ENCODE peak calls at places on chromosome 17, in four cellular contexts. One of them, this sample, is unnamed.

GRCh38 chr17:14245629-14246028 is 9.0 kb upstream of the CDRT15 start:
- DNase-seq in endothelial cell: no peak
- DNase-seq in SK-N-DZ: no peak
- DNase-seq in fibroblast of lung: no peak
- DNase-seq in this sample: no peak

GRCh38 chr17:72699566-72699965 is 392.9 kb downstream of the SLC39A11 start:
- DNase-seq in fibroblast of lung: no peak
- DNase-seq in SK-N-DZ: no peak
- DNase-seq in endothelial cell: no peak
- DNase-seq in this sample: no peak

GRCh38 chr17:28756025-28756804 is 12.4 kb downstream of the TRAF4 start:
- DNase-seq in fibroblast of lung: no peak
- DNase-seq in SK-N-DZ: no peak
- DNase-seq in endothelial cell: no peak
- DNase-seq in this sample: no peak

GRCh38 chr17:48561894-48562810 is 16.0 kb downstream of the HOXB4 start:
- DNase-seq in endothelial cell: no peak
- DNase-seq in SK-N-DZ: peak
- DNase-seq in fibroblast of lung: peak
- DNase-seq in this sample: no peak

GRCh38 chr17:57881783-57882291 is 32.0 kb upstream of the MRPS23 start:
- DNase-seq in fibroblast of lung: no peak
- DNase-seq in SK-N-DZ: no peak
- DNase-seq in endothelial cell: no peak
- DNase-seq in this sample: no peak

GRCh38 chr17:79811036-79811887 is 14.4 kb upstream of the CBX8 start:
- DNase-seq in endothelial cell: peak
- DNase-seq in SK-N-DZ: peak
- DNase-seq in fibroblast of lung: no peak
- DNase-seq in this sample: peak

GRCh38 chr17:30165960-30166359 is 49.3 kb downstream of the NSRP1 start:
- DNase-seq in endothelial cell: no peak
- DNase-seq in fibroblast of lung: no peak
- DNase-seq in SK-N-DZ: no peak
- DNase-seq in this sample: no peak

GRCh38 chr17:81242421-81243332 is 3.6 kb downstream of the NDUFAF8 start:
- DNase-seq in endothelial cell: no peak
- DNase-seq in SK-N-DZ: no peak
- DNase-seq in fibroblast of lung: no peak
- DNase-seq in this sample: no peak

GRCh38 chr17:77831497-77832179 is 126.9 kb upstream of the TNRC6C start:
- DNase-seq in endothelial cell: no peak
- DNase-seq in fibroblast of lung: peak
- DNase-seq in SK-N-DZ: no peak
- DNase-seq in this sample: peak

GRCh38 chr17:48754500-48755261 is 26.1 kb upstream of the HOXB13 start:
- DNase-seq in endothelial cell: no peak
- DNase-seq in fibroblast of lung: no peak
- DNase-seq in SK-N-DZ: no peak
- DNase-seq in this sample: no peak

GRCh38 chr17:68509151-68510057 is 2.8 kb upstream of the PRKAR1A start:
- DNase-seq in fibroblast of lung: no peak
- DNase-seq in SK-N-DZ: no peak
- DNase-seq in endothelial cell: peak
- DNase-seq in this sample: no peak

GRCh38 chr17:9072626-9073339 is 51.5 kb downstream of the NTN1 start:
- DNase-seq in SK-N-DZ: peak
- DNase-seq in endothelial cell: no peak
- DNase-seq in fibroblast of lung: no peak
- DNase-seq in this sample: no peak

GRCh38 chr17:50550661-50551432 is 3.9 kb downstream of the SPATA20 start:
- DNase-seq in SK-N-DZ: peak
- DNase-seq in fibroblast of lung: peak
- DNase-seq in endothelial cell: peak
- DNase-seq in this sample: peak

GRCh38 chr17:82899941-82900340 is 60.1 kb upstream of the ZNF750 start:
- DNase-seq in endothelial cell: no peak
- DNase-seq in fibroblast of lung: no peak
- DNase-seq in SK-N-DZ: no peak
- DNase-seq in this sample: no peak

GRCh38 chr17:44200478-44201155 is 933 bp upstream of the ATXN7L3 start:
- DNase-seq in fibroblast of lung: no peak
- DNase-seq in SK-N-DZ: peak
- DNase-seq in endothelial cell: no peak
- DNase-seq in this sample: no peak

GRCh38 chr17:413016-413350 is 60.4 kb upstream of the RPH3AL start:
- DNase-seq in SK-N-DZ: no peak
- DNase-seq in fibroblast of lung: no peak
- DNase-seq in endothelial cell: no peak
- DNase-seq in this sample: no peak

GRCh38 chr17:70119545-70119944 is 44.5 kb downstream of the KCNJ16 start:
- DNase-seq in SK-N-DZ: no peak
- DNase-seq in endothelial cell: no peak
- DNase-seq in fibroblast of lung: no peak
- DNase-seq in this sample: no peak

GRCh38 chr17:58330997-58331814 is 2.6 kb upstream of the TSPOAP1 start:
- DNase-seq in fibroblast of lung: no peak
- DNase-seq in endothelial cell: no peak
- DNase-seq in SK-N-DZ: no peak
- DNase-seq in this sample: no peak

GRCh38 chr17:2125013-2125535 is 70.2 kb downstream of the HIC1 start:
- DNase-seq in SK-N-DZ: no peak
- DNase-seq in endothelial cell: no peak
- DNase-seq in fibroblast of lung: no peak
- DNase-seq in this sample: no peak

GRCh38 chr17:48022906-48023305 is 14.7 kb downstream of the COPZ2 start:
- DNase-seq in fibroblast of lung: no peak
- DNase-seq in endothelial cell: no peak
- DNase-seq in SK-N-DZ: no peak
- DNase-seq in this sample: no peak

GRCh38 chr17:77279448-77280303 is 138.9 kb downstream of the SEC14L1 start:
- DNase-seq in SK-N-DZ: no peak
- DNase-seq in endothelial cell: peak
- DNase-seq in fibroblast of lung: peak
- DNase-seq in this sample: no peak

GRCh38 chr17:33285413-33285812 is 7.7 kb downstream of the ASIC2 start:
- DNase-seq in SK-N-DZ: no peak
- DNase-seq in endothelial cell: no peak
- DNase-seq in fibroblast of lung: no peak
- DNase-seq in this sample: no peak

GRCh38 chr17:37413875-37414519 is 7.3 kb downstream of the TADA2A start:
- DNase-seq in endothelial cell: no peak
- DNase-seq in SK-N-DZ: no peak
- DNase-seq in fibroblast of lung: peak
- DNase-seq in this sample: no peak

GRCh38 chr17:35752945-35753764 is at the start of gene GAS2L2:
- DNase-seq in fibroblast of lung: no peak
- DNase-seq in SK-N-DZ: no peak
- DNase-seq in endothelial cell: no peak
- DNase-seq in this sample: no peak

GRCh38 chr17:27939489-27940465 is 46.6 kb upstream of the LYRM9 start:
- DNase-seq in SK-N-DZ: no peak
- DNase-seq in fibroblast of lung: no peak
- DNase-seq in endothelial cell: no peak
- DNase-seq in this sample: no peak

GRCh38 chr17:979211-979538 is 401 bp downstream of the NXN start:
- DNase-seq in endothelial cell: no peak
- DNase-seq in SK-N-DZ: no peak
- DNase-seq in fibroblast of lung: no peak
- DNase-seq in this sample: no peak

GRCh38 chr17:63270610-63271009 is 175.5 kb downstream of the CYB561 start:
- DNase-seq in endothelial cell: no peak
- DNase-seq in fibroblast of lung: no peak
- DNase-seq in SK-N-DZ: no peak
- DNase-seq in this sample: no peak

GRCh38 chr17:43534909-43535308 is 11.2 kb downstream of the ETV4 start:
- DNase-seq in fibroblast of lung: no peak
- DNase-seq in SK-N-DZ: no peak
- DNase-seq in endothelial cell: no peak
- DNase-seq in this sample: no peak

GRCh38 chr17:4480929-4481898 is 17.5 kb upstream of the SPNS2 start:
- DNase-seq in fibroblast of lung: no peak
- DNase-seq in SK-N-DZ: no peak
- DNase-seq in endothelial cell: no peak
- DNase-seq in this sample: no peak

GRCh38 chr17:64148699-64149098 is 18.8 kb upstream of the ERN1 start:
- DNase-seq in SK-N-DZ: no peak
- DNase-seq in endothelial cell: no peak
- DNase-seq in fibroblast of lung: no peak
- DNase-seq in this sample: no peak

GRCh38 chr17:31078290-31078689 is 16.5 kb upstream of the NF1 start:
- DNase-seq in fibroblast of lung: no peak
- DNase-seq in SK-N-DZ: no peak
- DNase-seq in endothelial cell: no peak
- DNase-seq in this sample: no peak

GRCh38 chr17:72342582-72343527 is 222.0 kb downstream of the SOX9 start:
- DNase-seq in SK-N-DZ: peak
- DNase-seq in endothelial cell: no peak
- DNase-seq in fibroblast of lung: no peak
- DNase-seq in this sample: peak

GRCh38 chr17:16283705-16284104 is 66.7 kb downstream of the PIGL start:
- DNase-seq in SK-N-DZ: no peak
- DNase-seq in fibroblast of lung: peak
- DNase-seq in endothelial cell: no peak
- DNase-seq in this sample: no peak

GRCh38 chr17:4574448-4575045 is 9.8 kb upstream of the SMTNL2 start:
- DNase-seq in fibroblast of lung: no peak
- DNase-seq in endothelial cell: no peak
- DNase-seq in SK-N-DZ: no peak
- DNase-seq in this sample: no peak

GRCh38 chr17:19023209-19023999 is 18.8 kb upstream of the FAM83G start:
- DNase-seq in SK-N-DZ: no peak
- DNase-seq in fibroblast of lung: no peak
- DNase-seq in endothelial cell: no peak
- DNase-seq in this sample: no peak

This sample was measured in BE2C.